ENCODE peak calls at places on chromosome 17, in nine cellular contexts. S, H, C, K, G, W, R, X and O are unnamed samples.

GRCh38 chr17:8057691-8058114 is 18.8 kb downstream of the ALOX15B start:
- DNase-seq in S (peak), H (peak), C (peak), K (peak), G (no peak), W (no peak), R (no peak), X (peak), O (peak)

GRCh38 chr17:75505640-75506039 is 9.7 kb downstream of the CASKIN2 start:
- DNase-seq in S (no peak), H (no peak), C (no peak), K (no peak), G (no peak), W (no peak), R (no peak), X (no peak), O (no peak)

GRCh38 chr17:42653179-42654124 is 5.6 kb upstream of the TUBG2 start:
- DNase-seq in S (no peak), H (no peak), C (peak), K (no peak), G (peak), W (no peak), R (no peak), X (no peak), O (no peak)

GRCh38 chr17:83145358-83145738 is 65.9 kb downstream of the METRNL start:
- DNase-seq in S (no peak), H (no peak), C (no peak), K (no peak), G (no peak), W (no peak), R (no peak), X (no peak), O (no peak)

GRCh38 chr17:75271233-75271954 is 363 bp upstream of the MIF4GD start:
- DNase-seq in S (peak), H (peak), C (peak), K (peak), G (peak), W (peak), R (peak), X (peak), O (peak)

GRCh38 chr17:8994319-8994718 is 27.0 kb upstream of the NTN1 start:
- DNase-seq in S (peak), H (no peak), C (peak), K (peak), G (peak), W (peak), R (peak), X (no peak), O (no peak)

GRCh38 chr17:57186231-57187019 is 69.9 kb upstream of the MSI2 start:
- DNase-seq in S (no peak), H (no peak), C (no peak), K (no peak), G (no peak), W (no peak), R (no peak), X (no peak), O (no peak)

GRCh38 chr17:81287741-81288430 is 7.2 kb downstream of the SLC38A10 start:
- DNase-seq in S (no peak), H (no peak), C (no peak), K (no peak), G (no peak), W (peak), R (no peak), X (no peak), O (no peak)

GRCh38 chr17:8151120-8151640 is 1.0 kb downstream of the PER1 start:
- DNase-seq in S (no peak), H (peak), C (peak), K (peak), G (peak), W (peak), R (peak), X (peak), O (peak)

GRCh38 chr17:20009302-20010098 is at the start of gene SPECC1:
- DNase-seq in S (peak), H (peak), C (peak), K (peak), G (peak), W (peak), R (peak), X (peak), O (peak)

GRCh38 chr17:56676807-56677206 is 83.3 kb downstream of the NOG start:
- DNase-seq in S (no peak), H (no peak), C (no peak), K (no peak), G (no peak), W (no peak), R (no peak), X (no peak), O (no peak)

GRCh38 chr17:12463102-12463501 is 202.6 kb upstream of the MYOCD start:
- DNase-seq in S (no peak), H (no peak), C (no peak), K (no peak), G (no peak), W (no peak), R (no peak), X (no peak), O (no peak)

GRCh38 chr17:28501421-28502284 is 4.5 kb upstream of the FOXN1 start:
- DNase-seq in S (no peak), H (no peak), C (no peak), K (no peak), G (no peak), W (no peak), R (no peak), X (no peak), O (no peak)

GRCh38 chr17:65277576-65277975 is 140.4 kb downstream of the RGS9 start:
- DNase-seq in S (no peak), H (no peak), C (no peak), K (no peak), G (no peak), W (no peak), R (no peak), X (no peak), O (no peak)

GRCh38 chr17:64382184-64382583 is 8.5 kb downstream of the PECAM1 start:
- DNase-seq in S (no peak), H (no peak), C (no peak), K (no peak), G (no peak), W (no peak), R (no peak), X (no peak), O (no peak)

GRCh38 chr17:19248923-19249574 is 11.9 kb downstream of the EPN2 start:
- DNase-seq in S (peak), H (no peak), C (no peak), K (no peak), G (peak), W (no peak), R (no peak), X (no peak), O (no peak)

GRCh38 chr17:19237389-19238166 is 412 bp downstream of the EPN2 start:
- DNase-seq in S (peak), H (peak), C (peak), K (peak), G (peak), W (peak), R (no peak), X (peak), O (peak)

GRCh38 chr17:73142763-73143395 is 21.9 kb upstream of the SSTR2 start:
- DNase-seq in S (no peak), H (no peak), C (no peak), K (no peak), G (no peak), W (no peak), R (no peak), X (no peak), O (no peak)

GRCh38 chr17:28896491-28896883 is 1.0 kb downstream of the FLOT2 start:
- DNase-seq in S (no peak), H (no peak), C (no peak), K (no peak), G (no peak), W (no peak), R (no peak), X (no peak), O (no peak)

GRCh38 chr17:69761767-69762321 is 313.2 kb upstream of the KCNJ16 start:
- DNase-seq in S (no peak), H (no peak), C (no peak), K (no peak), G (no peak), W (no peak), R (no peak), X (no peak), O (no peak)

GRCh38 chr17:42142371-42142896 is 12.4 kb downstream of the RAB5C start:
- DNase-seq in S (no peak), H (no peak), C (peak), K (peak), G (no peak), W (no peak), R (no peak), X (no peak), O (no peak)

GRCh38 chr17:31916496-31917064 is 15.1 kb upstream of the UTP6 start:
- DNase-seq in S (no peak), H (no peak), C (no peak), K (no peak), G (no peak), W (no peak), R (no peak), X (peak), O (no peak)

GRCh38 chr17:1769826-1770477 is 8.1 kb downstream of the SERPINF1 start:
- DNase-seq in S (no peak), H (no peak), C (peak), K (no peak), G (no peak), W (no peak), R (no peak), X (peak), O (no peak)

GRCh38 chr17:31274252-31274651 is 22.8 kb downstream of the OMG start:
- DNase-seq in S (no peak), H (no peak), C (no peak), K (no peak), G (no peak), W (no peak), R (no peak), X (no peak), O (no peak)

GRCh38 chr17:57484081-57484666 is 227.9 kb downstream of the MSI2 start:
- DNase-seq in S (no peak), H (no peak), C (no peak), K (no peak), G (no peak), W (no peak), R (no peak), X (no peak), O (no peak)

GRCh38 chr17:68133370-68134045 is 98.0 kb downstream of the KPNA2 start:
- DNase-seq in S (no peak), H (no peak), C (no peak), K (no peak), G (no peak), W (no peak), R (no peak), X (no peak), O (no peak)

GRCh38 chr17:57408064-57408811 is 151.9 kb downstream of the MSI2 start:
- DNase-seq in S (peak), H (no peak), C (peak), K (peak), G (no peak), W (no peak), R (no peak), X (peak), O (no peak)

GRCh38 chr17:73359987-73360410 is 48.2 kb upstream of the CDC42EP4 start:
- DNase-seq in S (peak), H (no peak), C (no peak), K (no peak), G (peak), W (peak), R (no peak), X (no peak), O (no peak)

GRCh38 chr17:64423881-64424280 is 25.0 kb upstream of the MILR1 start:
- DNase-seq in S (no peak), H (no peak), C (no peak), K (no peak), G (no peak), W (no peak), R (no peak), X (no peak), O (no peak)

DNA sequence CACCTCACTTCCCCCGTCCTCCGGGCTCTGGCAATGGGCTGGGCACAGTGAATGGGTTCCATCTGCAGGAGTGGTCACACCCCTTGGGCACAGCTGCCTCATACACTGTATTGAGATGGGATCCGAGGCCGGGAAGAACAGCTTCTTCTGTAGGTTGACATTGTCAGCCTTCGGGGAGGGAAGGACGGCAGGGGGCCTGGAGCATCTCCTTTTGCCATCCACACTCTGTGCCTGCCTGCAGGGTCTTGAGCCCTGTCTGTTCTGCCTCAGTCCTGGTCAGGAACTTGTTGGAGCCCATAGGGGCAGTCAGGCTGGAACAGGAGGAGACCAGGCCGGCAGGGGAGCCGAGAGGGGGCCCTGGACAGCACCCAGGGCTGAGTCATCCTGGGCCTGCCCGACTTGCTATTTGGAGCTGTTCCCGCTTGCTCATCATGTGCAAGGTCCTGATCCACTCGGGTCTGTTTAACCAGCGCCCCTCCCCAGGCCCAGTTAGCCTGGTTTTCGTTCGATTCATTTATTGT is 286.8 kb downstream of the SEC14L1 start:
- DNase-seq in S (no peak), H (no peak), C (no peak), K (no peak), G (peak), W (no peak), R (no peak), X (no peak), O (no peak)
- TF ChIP-seq CTCF in S (no peak), H (no peak), C (no peak), K (no peak), G (no peak), W (no peak), R (no peak), X (no peak), O (no peak)

DNA sequence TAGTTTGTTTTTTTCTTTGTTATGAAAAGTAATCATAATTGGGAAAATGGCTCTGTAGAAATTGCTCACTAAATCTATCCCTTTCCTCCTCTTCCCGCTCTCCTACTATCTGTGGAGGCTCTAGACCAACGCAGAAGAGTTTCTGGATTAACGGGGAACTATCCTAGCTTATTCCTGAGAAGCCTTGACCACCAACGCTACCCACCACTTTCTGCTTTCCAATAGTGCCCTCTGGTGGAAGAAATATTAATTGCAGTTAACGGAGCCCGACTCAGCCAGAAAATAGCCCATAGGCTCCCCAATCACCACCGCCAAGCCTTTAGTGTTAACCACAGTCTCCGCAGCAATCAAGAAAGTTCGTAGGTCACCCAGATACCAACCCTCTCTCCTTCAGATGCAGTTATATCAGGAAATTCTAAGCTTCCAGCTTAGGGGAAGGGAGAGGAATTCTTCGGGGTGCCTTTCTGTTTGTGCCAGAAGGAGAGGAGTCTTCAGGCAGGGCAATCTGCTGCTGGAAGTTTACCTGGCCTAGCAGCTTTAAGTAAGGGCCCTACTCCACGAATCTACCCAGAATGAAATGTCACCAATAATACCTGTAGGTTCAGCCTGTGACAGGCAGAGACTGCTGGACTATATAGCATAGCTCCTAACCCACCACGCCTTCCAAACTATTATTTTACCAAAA is 23.0 kb upstream of the NSRP1 start:
- DNase-seq in S (peak), H (peak), C (peak), K (peak), G (no peak), W (no peak), R (no peak), X (peak), O (no peak)
- TF ChIP-seq CTCF in S (peak), H (peak), C (peak), K (peak), G (peak), W (peak), R (peak), X (peak), O (peak)

GRCh38 chr17:18176152-18176551 is 7.5 kb upstream of the ALKBH5 start:
- DNase-seq in S (no peak), H (no peak), C (no peak), K (no peak), G (no peak), W (no peak), R (no peak), X (no peak), O (no peak)

GRCh38 chr17:18177137-18177536 is 6.5 kb upstream of the ALKBH5 start:
- DNase-seq in S (no peak), H (no peak), C (no peak), K (no peak), G (no peak), W (no peak), R (no peak), X (no peak), O (no peak)

GRCh38 chr17:18167421-18167820 is 16.2 kb upstream of the ALKBH5 start:
- DNase-seq in S (no peak), H (no peak), C (no peak), K (no peak), G (no peak), W (no peak), R (no peak), X (no peak), O (no peak)

GRCh38 chr17:18173740-18174139 is 9.9 kb upstream of the ALKBH5 start:
- DNase-seq in S (no peak), H (no peak), C (no peak), K (no peak), G (no peak), W (no peak), R (no peak), X (no peak), O (no peak)

DNA sequence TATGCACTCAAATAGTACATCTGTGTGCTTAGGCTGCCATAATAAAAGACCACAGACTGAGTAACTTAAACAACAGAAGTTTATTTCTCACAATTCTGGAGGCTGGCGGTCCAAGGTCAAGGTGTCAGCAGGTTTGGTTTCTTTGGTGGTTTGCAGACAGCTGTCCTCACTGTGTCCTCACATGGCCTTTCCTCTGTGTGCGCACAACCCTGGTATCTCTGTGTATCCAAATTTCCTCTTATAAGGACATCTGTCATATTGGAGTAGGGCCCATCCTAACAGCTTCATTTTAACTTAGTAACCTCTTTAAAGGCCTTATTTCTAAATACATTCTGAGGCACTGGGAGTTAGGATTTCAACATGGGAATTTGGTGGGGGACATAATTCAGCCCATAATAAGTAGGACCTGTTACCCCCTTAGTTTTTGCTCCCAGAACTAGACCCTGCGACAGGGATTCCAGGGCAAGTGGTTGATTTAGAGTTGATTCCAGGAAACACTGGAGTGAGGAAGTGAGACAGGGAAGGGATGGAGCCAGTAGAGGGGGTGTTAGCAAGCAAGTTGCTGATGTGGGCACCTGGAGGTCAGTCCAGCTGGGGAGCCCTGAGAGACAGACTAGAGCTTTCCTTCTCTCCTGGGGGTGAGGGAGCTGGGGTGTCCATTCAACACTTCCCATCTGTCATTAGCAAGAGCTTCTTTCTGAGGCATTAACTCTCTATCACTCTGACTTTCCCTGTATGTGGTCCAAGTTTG is 10.9 kb upstream of the ALKBH5 start:
- DNase-seq in S (no peak), H (no peak), C (no peak), K (no peak), G (no peak), W (no peak), R (no peak), X (no peak), O (no peak)
- TF ChIP-seq CTCF in S (no peak), H (no peak), C (no peak), K (no peak), G (no peak), W (no peak), R (no peak), X (no peak), O (no peak)

GRCh38 chr17:50501054-50501453 is 7.2 kb upstream of the MYCBPAP start:
- DNase-seq in S (peak), H (peak), C (peak), K (peak), G (no peak), W (no peak), R (no peak), X (no peak), O (no peak)
- TF ChIP-seq CTCF in S (peak), H (peak), C (peak), K (peak), G (peak), W (peak), R (peak), X (peak), O (peak)